ENCODE peak calls at places on chromosomes 3 and 15, in five cellular contexts. P, U, O, D and L are unnamed samples.

GRCh38 chr3:186284661-186285060 is 77.4 kb downstream of the DGKG start:
- DNase-seq in P (no peak), U (no peak), O (no peak), D (no peak), L (no peak)

GRCh38 chr3:53675942-53676341 is 170.3 kb downstream of the CHDH start:
- DNase-seq in P (no peak), U (no peak), O (no peak), D (no peak), L (no peak)

GRCh38 chr15:33194237-33194636 is 277 bp downstream of the FMN1 start:
- DNase-seq in P (no peak), U (no peak), O (no peak), D (no peak), L (no peak)

GRCh38 chr3:189806171-189806951 is 175.2 kb downstream of the TP63 start:
- DNase-seq in P (no peak), U (no peak), O (no peak), D (no peak), L (no peak)

GRCh38 chr3:72113564-72113963 is 328.6 kb upstream of the PROK2 start:
- DNase-seq in P (no peak), U (no peak), O (no peak), D (no peak), L (no peak)

GRCh38 chr15:85097706-85098105 is 116.0 kb downstream of the PDE8A start:
- DNase-seq in P (no peak), U (no peak), O (no peak), D (no peak), L (no peak)

GRCh38 chr3:151460240-151460639 is 621 bp downstream of the IGSF10 start:
- DNase-seq in P (no peak), U (no peak), O (no peak), D (no peak), L (no peak)

GRCh38 chr3:179069762-179070390 is 1.7 kb downstream of the ZMAT3 start:
- DNase-seq in P (no peak), U (no peak), O (no peak), D (peak), L (no peak)

GRCh38 chr15:38528279-38528678 is 36.3 kb downstream of the RASGRP1 start:
- DNase-seq in P (no peak), U (no peak), O (no peak), D (no peak), L (no peak)

GRCh38 chr3:83216919-83217594 is 1455.6 kb upstream of the GBE1 start:
- DNase-seq in P (no peak), U (no peak), O (no peak), D (no peak), L (no peak)

GRCh38 chr3:140629351-140630137 is 48.3 kb upstream of the TRIM42 start:
- DNase-seq in P (no peak), U (no peak), O (no peak), D (peak), L (peak)

GRCh38 chr3:55697177-55697865 is 210.2 kb upstream of the WNT5A start:
- DNase-seq in P (no peak), U (no peak), O (no peak), D (no peak), L (no peak)

GRCh38 chr3:105349988-105350387 is 16.7 kb upstream of the ALCAM start:
- DNase-seq in P (no peak), U (no peak), O (no peak), D (no peak), L (no peak)

GRCh38 chr3:34258271-34259015 is 460.0 kb downstream of the PDCD6IP start:
- DNase-seq in P (no peak), U (no peak), O (no peak), D (no peak), L (peak)

GRCh38 chr15:82952156-82953081 is at the start of gene HOMER2:
- DNase-seq in P (peak), U (peak), O (no peak), D (no peak), L (no peak)

GRCh38 chr3:4985330-4986174 is 6.3 kb downstream of the BHLHE40 start:
- DNase-seq in P (no peak), U (no peak), O (peak), D (no peak), L (peak)

GRCh38 chr3:165464736-165465135 is 268.6 kb upstream of the SLITRK3 start:
- DNase-seq in P (no peak), U (no peak), O (no peak), D (no peak), L (no peak)

GRCh38 chr3:42747581-42747980 is 25.5 kb downstream of the CCDC13 start:
- DNase-seq in P (no peak), U (no peak), O (no peak), D (no peak), L (no peak)

GRCh38 chr3:31724144-31724543 is 191.4 kb downstream of the STT3B start:
- DNase-seq in P (no peak), U (no peak), O (no peak), D (no peak), L (no peak)

GRCh38 chr3:126649556-126650092 is 5.3 kb downstream of the TXNRD3 start:
- DNase-seq in P (no peak), U (no peak), O (no peak), D (no peak), L (no peak)

GRCh38 chr3:43366466-43366865 is 80.1 kb downstream of the SNRK start:
- DNase-seq in P (no peak), U (no peak), O (peak), D (no peak), L (no peak)

GRCh38 chr3:72449551-72449950 is 398.7 kb downstream of the SHQ1 start:
- DNase-seq in P (no peak), U (no peak), O (no peak), D (peak), L (no peak)

GRCh38 chr3:42115223-42115622 is 24.1 kb downstream of the TRAK1 start:
- DNase-seq in P (no peak), U (no peak), O (peak), D (no peak), L (no peak)

GRCh38 chr3:43523454-43524053 is 98.3 kb downstream of the ANO10 start:
- DNase-seq in P (peak), U (no peak), O (no peak), D (no peak), L (no peak)

GRCh38 chr3:37453393-37454391 is 279.3 kb upstream of the LRRFIP2 start:
- DNase-seq in P (no peak), U (no peak), O (peak), D (no peak), L (peak)

GRCh38 chr3:69959581-69959980 is 40.0 kb upstream of the SAMMSON start:
- DNase-seq in P (no peak), U (no peak), O (no peak), D (no peak), L (no peak)

GRCh38 chr15:83064859-83065258 is 2.2 kb downstream of the BTBD1 start:
- DNase-seq in P (no peak), U (no peak), O (no peak), D (no peak), L (no peak)

GRCh38 chr3:112293368-112294321 is at the start of gene SLC9C1:
- DNase-seq in P (peak), U (peak), O (no peak), D (peak), L (peak)